ENCODE peak calls at places on chromosomes 13 and 19, in six cellular contexts. Z is T-cell, R is left lung, X is non-pigmented ciliary epithelial cell, N is NCI-H774, Q is glomerular endothelial cell. V is an unnamed sample.

GRCh38 chr19:37654525-37654832 is 786 bp downstream of the ZFP30 start:
- DNase-seq in Z (no peak), R (no peak), X (no peak), N (no peak), Q (no peak), V (peak; percentile 1)

GRCh38 chr19:33063356-33064116 is 1.2 kb downstream of the RHPN2 start:
- DNase-seq in Z (no peak), R (no peak), X (no peak), N (no peak), Q (no peak), V (no peak)

GRCh38 chr19:42069619-42070293 is at the start of gene GRIK5:
- DNase-seq in Z (no peak), R (no peak), X (no peak), N (no peak), Q (no peak), V (peak; percentile 32)

GRCh38 chr19:7846247-7846646 is 16.2 kb downstream of the EVI5L start:
- DNase-seq in Z (no peak), R (no peak), X (no peak), N (no peak), Q (no peak), V (no peak)

GRCh38 chr13:111314852-111315251 is 5.6 kb upstream of the TEX29 start:
- DNase-seq in Z (no peak), R (no peak), X (no peak), N (no peak), Q (no peak), V (no peak)

GRCh38 chr13:23871616-23872220 is 17.5 kb downstream of the MIPEP start:
- DNase-seq in Z (no peak), R (no peak), X (no peak), N (peak; percentile 8), Q (no peak), V (no peak)

GRCh38 chr19:45630463-45630862 is 8.7 kb downstream of the EML2 start:
- DNase-seq in Z (no peak), R (no peak), X (peak; percentile 85), N (no peak), Q (no peak), V (no peak)

GRCh38 chr13:59250276-59250990 is 913.3 kb downstream of the DIAPH3 start:
- DNase-seq in Z (no peak), R (no peak), X (no peak), N (no peak), Q (no peak), V (no peak)

GRCh38 chr13:30256713-30257432 is 50.5 kb downstream of the KATNAL1 start:
- DNase-seq in Z (no peak), R (no peak), X (no peak), N (no peak), Q (no peak), V (no peak)

GRCh38 chr19:18167975-18168645 is 5.5 kb upstream of the IFI30 start:
- DNase-seq in Z (peak; percentile 54), R (peak; percentile 51), X (no peak), N (no peak), Q (no peak), V (no peak)

GRCh38 chr19:42440357-42441046 is 2.2 kb downstream of the CXCL17 start:
- DNase-seq in Z (peak; percentile 75), R (peak; percentile 78), X (no peak), N (peak; percentile 14), Q (no peak), V (peak; percentile 43)

GRCh38 chr13:103289661-103290060 is 223.4 kb upstream of the SLC10A2 start:
- DNase-seq in Z (no peak), R (no peak), X (peak; percentile 14), N (no peak), Q (no peak), V (no peak)

GRCh38 chr13:30907167-30907761 is 1.2 kb downstream of the MEDAG start:
- DNase-seq in Z (no peak), R (peak; percentile 37), X (no peak), N (no peak), Q (no peak), V (no peak)